ENCODE peak calls at places on chromosomes 16 and 17, in eight cellular contexts. V, F, Y, G, W, O, D and I are unnamed samples.

GRCh38 chr17:2094891-2095535 is 40.1 kb downstream of the HIC1 start:
- DNase-seq in V (peak; percentile 53), F (no peak), Y (no peak), G (peak; percentile 89), W (no peak), O (no peak), D (no peak), I (peak; percentile 83)

GRCh38 chr16:76835319-76835718 is 355.7 kb upstream of the MON1B start:
- DNase-seq in V (no peak), F (no peak), Y (no peak), G (no peak), W (no peak), O (no peak), D (no peak), I (no peak)

GRCh38 chr16:46573008-46573833 is 48.0 kb downstream of the SHCBP1 start:
- DNase-seq in V (no peak), F (no peak), Y (no peak), G (no peak), W (no peak), O (no peak), D (no peak), I (no peak)

GRCh38 chr17:36578671-36579070 is 13.0 kb upstream of the DHRS11 start:
- DNase-seq in V (no peak), F (no peak), Y (no peak), G (no peak), W (no peak), O (no peak), D (no peak), I (no peak)

GRCh38 chr17:49965522-49965905 is 3.5 kb upstream of the DLX4 start:
- DNase-seq in V (peak; percentile 65), F (no peak), Y (no peak), G (no peak), W (no peak), O (no peak), D (no peak), I (no peak)

GRCh38 chr16:57960310-57960709 is 10.6 kb downstream of the CNGB1 start:
- DNase-seq in V (no peak), F (no peak), Y (no peak), G (no peak), W (no peak), O (no peak), D (no peak), I (no peak)

GRCh38 chr17:82734987-82735866 is at the start of gene FN3K:
- DNase-seq in V (peak; percentile 80), F (no peak), Y (peak; percentile 70), G (peak; percentile 73), W (peak; percentile 63), O (no peak), D (peak; percentile 65), I (no peak)

GRCh38 chr17:34579017-34579946 is at the start of gene TMEM132E:
- DNase-seq in V (peak; percentile 82), F (no peak), Y (peak; percentile 90), G (peak; percentile 52), W (peak; percentile 48), O (no peak), D (no peak), I (peak; percentile 26)

GRCh38 chr17:46732754-46733398 is 85.6 kb downstream of the WNT3 start:
- DNase-seq in V (peak; percentile 91), F (no peak), Y (peak; percentile 11), G (no peak), W (no peak), O (no peak), D (no peak), I (no peak)

GRCh38 chr16:70768205-70768580 is 32.8 kb downstream of the VAC14 start:
- DNase-seq in V (no peak), F (no peak), Y (no peak), G (no peak), W (no peak), O (no peak), D (no peak), I (no peak)

GRCh38 chr17:56393156-56393555 is 200.3 kb upstream of the NOG start:
- DNase-seq in V (no peak), F (no peak), Y (no peak), G (no peak), W (no peak), O (no peak), D (no peak), I (no peak)

GRCh38 chr16:68954871-68955635 is 111.7 kb downstream of the TANGO6 start:
- DNase-seq in V (no peak), F (no peak), Y (peak; percentile 77), G (no peak), W (no peak), O (no peak), D (no peak), I (no peak)

GRCh38 chr16:89093602-89094251 is at the start of gene ACSF3:
- DNase-seq in V (peak; percentile 60), F (peak; percentile 47), Y (peak; percentile 63), G (peak; percentile 67), W (peak; percentile 97), O (peak; percentile 15), D (no peak), I (no peak)

GRCh38 chr17:64781394-64781793 is 119.3 kb upstream of the SMURF2 start:
- DNase-seq in V (peak; percentile 64), F (no peak), Y (no peak), G (peak; percentile 44), W (peak; percentile 63), O (no peak), D (no peak), I (peak; percentile 52)

GRCh38 chr17:30969989-30970680 is 704 bp upstream of the RNF135 start:
- DNase-seq in V (peak; percentile 64), F (no peak), Y (peak; percentile 65), G (peak; percentile 29), W (peak; percentile 79), O (peak; percentile 46), D (no peak), I (peak; percentile 38)

GRCh38 chr16:30615358-30616076 is 5.3 kb upstream of the ZNF689 start:
- DNase-seq in V (peak; percentile 95), F (peak; percentile 27), Y (peak; percentile 56), G (peak; percentile 40), W (peak; percentile 45), O (no peak), D (no peak), I (no peak)

GRCh38 chr17:33811006-33811760 is 443.9 kb upstream of the CCL2 start:
- DNase-seq in V (peak; percentile 22), F (no peak), Y (peak; percentile 8), G (no peak), W (no peak), O (no peak), D (no peak), I (no peak)

GRCh38 chr17:47789611-47790520 is 31.7 kb downstream of the OSBPL7 start:
- DNase-seq in V (peak; percentile 80), F (peak; percentile 29), Y (peak; percentile 80), G (peak; percentile 67), W (peak; percentile 70), O (peak; percentile 4), D (peak; percentile 41), I (peak; percentile 59)

GRCh38 chr17:39096435-39097158 is 54.8 kb downstream of the PLXDC1 start:
- DNase-seq in V (no peak), F (no peak), Y (peak; percentile 59), G (no peak), W (no peak), O (no peak), D (no peak), I (no peak)

GRCh38 chr17:78366109-78366848 is 6.4 kb upstream of the SOCS3 start:
- DNase-seq in V (peak; percentile 48), F (no peak), Y (no peak), G (no peak), W (peak; percentile 51), O (no peak), D (no peak), I (no peak)

GRCh38 chr17:48985436-48986245 is 11.5 kb upstream of the IGF2BP1 start:
- DNase-seq in V (no peak), F (no peak), Y (no peak), G (no peak), W (no peak), O (no peak), D (no peak), I (no peak)

GRCh38 chr17:57187391-57187790 is 68.9 kb upstream of the MSI2 start:
- DNase-seq in V (no peak), F (no peak), Y (no peak), G (no peak), W (no peak), O (no peak), D (no peak), I (no peak)

GRCh38 chr17:60354223-60354622 is 37.7 kb downstream of the USP32 start:
- DNase-seq in V (no peak), F (no peak), Y (no peak), G (no peak), W (no peak), O (peak; percentile 11), D (no peak), I (no peak)

GRCh38 chr17:8753976-8754440 is 4.3 kb downstream of the SPDYE4 start:
- DNase-seq in V (peak; percentile 71), F (no peak), Y (peak; percentile 65), G (no peak), W (no peak), O (peak; percentile 40), D (no peak), I (no peak)

GRCh38 chr16:70253291-70254094 is 1.8 kb upstream of the EXOSC6 start:
- DNase-seq in V (peak; percentile 86), F (no peak), Y (peak; percentile 61), G (peak; percentile 29), W (no peak), O (peak; percentile 50), D (no peak), I (no peak)